ENCODE peak calls at places on chromosomes 6 and 20, in six cellular contexts. V is fibroblast of villous mesenchyme; R is colonic mucosa; C is ovary; O is aorta; H is naive thymus-derived CD4-positive, alpha-beta T cell. U is an unnamed sample.

GRCh38 chr6:131001113-131001776 is 61.8 kb downstream of the EPB41L2 start:
- DNase-seq in V (peak; percentile 38), R (no peak), O (no peak), C (no peak), H (no peak), U (no peak)

GRCh38 chr6:129697788-129698187 is 12.2 kb downstream of the ARHGAP18 start:
- DNase-seq in O (no peak), R (no peak), H (no peak), C (no peak), V (no peak), U (no peak)

GRCh38 chr20:32609371-32609773 is 24.2 kb upstream of the NOL4L start:
- DNase-seq in H (no peak), V (no peak), C (no peak), R (no peak), O (no peak), U (no peak)

GRCh38 chr20:2829376-2829775 is 11.1 kb downstream of the PCED1A start:
- DNase-seq in V (no peak), O (no peak), H (no peak), R (no peak), C (no peak), U (no peak)

GRCh38 chr20:5073154-5074049 is 46.4 kb downstream of the PCNA start:
- DNase-seq in O (peak; percentile 96), H (no peak), R (peak; percentile 96), C (peak; percentile 74), V (peak; percentile 20), U (peak; percentile 28)

GRCh38 chr6:4398806-4399205 is 263.4 kb upstream of the ECI2 start:
- DNase-seq in H (no peak), R (no peak), V (no peak), O (no peak), C (no peak), U (no peak)

GRCh38 chr20:41655966-41656685 is 37.9 kb upstream of the CHD6 start:
- DNase-seq in V (no peak), R (no peak), C (no peak), O (no peak), H (no peak), U (no peak)

GRCh38 chr20:16528078-16528477 is 45.2 kb downstream of the KIF16B start:
- DNase-seq in H (no peak), C (peak; percentile 67), O (no peak), V (peak; percentile 98), R (peak; percentile 85), U (peak; percentile 84)

GRCh38 chr20:33305591-33306057 is 22.6 kb downstream of the BPIFB1 start:
- DNase-seq in C (no peak), R (no peak), H (no peak), V (no peak), O (no peak), U (no peak)

GRCh38 chr20:48098099-48098498 is 312.8 kb upstream of the SULF2 start:
- DNase-seq in V (no peak), C (no peak), H (no peak), R (no peak), O (no peak), U (no peak)

GRCh38 chr6:166508726-166509125 is 77.8 kb downstream of the RAMACL start:
- DNase-seq in O (no peak), H (no peak), C (no peak), V (no peak), R (no peak), U (no peak)

GRCh38 chr20:58515240-58516212 is at the start of gene APCDD1L:
- DNase-seq in C (no peak), R (no peak), O (peak; percentile 84), V (peak; percentile 31), H (no peak), U (no peak)

GRCh38 chr6:81241126-81241525 is 511.4 kb downstream of the TENT5A start:
- DNase-seq in H (no peak), V (peak; percentile 73), R (no peak), C (no peak), O (no peak), U (no peak)

GRCh38 chr6:147231589-147231988 is 27.4 kb downstream of the STXBP5 start:
- DNase-seq in O (no peak), V (no peak), H (no peak), R (no peak), C (no peak), U (no peak)

GRCh38 chr6:320351-321157 is 28.3 kb downstream of the DUSP22 start:
- DNase-seq in R (no peak), C (no peak), V (no peak), O (no peak), H (no peak), U (no peak)

GRCh38 chr6:6981923-6982322 is 125.8 kb upstream of the RREB1 start:
- DNase-seq in C (no peak), H (no peak), O (no peak), V (no peak), R (no peak), U (no peak)

GRCh38 chr6:148760143-148760505 is 13.3 kb downstream of the UST start:
- DNase-seq in R (no peak), O (no peak), V (no peak), H (no peak), C (no peak), U (no peak)

GRCh38 chr6:148757944-148758343 is 11.1 kb downstream of the UST start:
- DNase-seq in H (no peak), C (no peak), R (no peak), V (no peak), O (no peak), U (no peak)

GRCh38 chr6:148761532-148761951 is 14.7 kb downstream of the UST start:
- DNase-seq in C (peak; percentile 60), R (no peak), O (peak; percentile 68), H (peak; percentile 31), V (no peak), U (no peak)

GRCh38 chr6:148758492-148758891 is 11.7 kb downstream of the UST start:
- DNase-seq in V (peak; percentile 42), H (peak; percentile 26), C (no peak), O (no peak), R (peak; percentile 31), U (no peak)

DNA sequence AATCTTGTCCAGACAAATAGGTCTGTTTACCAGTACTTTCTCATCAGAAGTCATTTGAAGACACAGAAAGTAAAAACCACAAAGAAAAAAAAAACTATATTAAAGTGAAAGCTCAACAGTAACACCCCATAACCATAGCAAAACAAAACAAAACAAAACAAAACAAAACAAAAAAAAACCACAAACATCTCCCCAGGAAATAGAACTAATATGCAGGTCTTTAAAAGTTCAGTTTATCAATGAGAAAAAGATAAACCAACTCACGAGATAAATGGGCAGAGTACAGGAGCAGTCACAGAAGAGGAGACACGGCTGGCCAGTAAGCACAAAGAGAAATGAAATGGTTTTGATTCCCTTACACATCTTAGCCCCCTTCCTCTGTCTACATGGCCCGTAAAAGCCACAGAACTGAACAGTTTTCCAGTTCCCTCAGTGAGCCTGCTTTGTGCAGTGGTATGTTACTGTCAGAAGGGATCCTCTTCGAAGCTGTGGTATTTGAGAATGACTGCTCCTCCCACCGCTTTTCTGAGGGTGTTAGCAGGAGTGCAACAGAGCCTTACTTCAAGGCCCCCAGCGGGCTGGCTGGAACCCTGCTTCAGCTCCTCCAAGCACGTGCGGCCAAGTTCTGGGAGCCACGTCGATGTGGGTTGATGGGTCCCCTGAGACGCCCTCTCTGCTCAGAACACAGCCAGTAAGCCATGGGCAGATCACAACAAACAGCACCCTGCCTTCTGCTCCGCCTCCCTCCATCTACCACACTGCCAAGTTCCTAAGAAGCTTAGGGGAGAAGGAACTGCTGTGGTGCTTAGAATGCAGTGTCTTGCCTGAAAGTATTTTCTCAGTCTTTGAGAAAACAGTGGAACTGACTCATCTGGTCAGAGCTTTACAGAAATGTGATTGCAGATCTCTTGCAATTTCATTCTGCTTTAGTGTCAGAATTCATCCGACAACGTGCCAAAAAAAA is 14.0 kb downstream of the UST start:
- DNase-seq in H (peak; percentile 57), V (peak; percentile 90), O (peak; percentile 87), C (peak; percentile 84), R (peak; percentile 41), U (peak; percentile 44)
- H3K4me3 ChIP-seq in H (peak overlapping the region; percentile 46), V (peak overlapping the region; percentile 31), O (peak overlapping the region; percentile 60), C (peak overlapping the region; percentile 11), R (no peak overlapping the region), U (no peak overlapping the region)

DNA sequence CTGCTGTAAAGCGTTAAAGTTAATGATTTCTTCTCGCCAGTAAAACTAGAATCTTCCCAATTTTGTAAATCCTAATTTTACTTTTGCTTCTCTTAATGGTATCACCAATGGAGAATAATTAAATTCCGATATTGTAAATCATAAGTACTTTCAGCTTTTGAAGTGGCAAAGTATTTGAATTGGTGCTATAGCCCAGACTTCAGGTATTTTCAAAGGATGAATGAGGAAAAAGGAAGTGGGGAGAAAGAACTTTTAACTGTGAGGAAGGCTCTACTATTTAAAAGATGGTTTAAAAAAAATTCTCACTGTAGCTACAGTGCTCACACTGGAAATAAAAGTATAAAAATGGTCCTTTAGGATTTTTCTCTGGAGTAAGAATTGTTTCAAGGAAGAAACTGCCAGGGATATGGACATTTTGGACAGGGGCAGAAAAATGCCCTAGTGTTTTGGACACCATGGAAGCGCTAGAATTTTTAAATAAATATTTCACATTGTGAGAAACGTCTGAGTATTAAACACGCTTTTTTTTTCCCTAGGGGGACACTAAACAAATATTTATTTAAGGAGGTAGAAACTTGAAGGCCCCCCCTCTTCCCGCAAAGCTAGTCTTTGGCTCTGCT is 1.3 kb upstream of the TAB2 start:
- DNase-seq in O (no peak), C (no peak), H (no peak), R (no peak), V (no peak), U (no peak)
- H3K4me3 ChIP-seq in O (peak overlapping the region; percentile 63), C (peak overlapping the region; percentile 94), H (peak overlapping the region; percentile 73), R (peak overlapping the region; percentile 87), V (peak overlapping the region; percentile 90), U (peak overlapping the region; percentile 99)

GRCh38 chr6:128648022-128648598 is 127.7 kb upstream of the PTPRK start:
- DNase-seq in O (no peak), V (no peak), C (no peak), H (no peak), R (no peak), U (no peak)
- H3K4me3 ChIP-seq in O (no peak overlapping the region), V (no peak overlapping the region), C (no peak overlapping the region), H (no peak overlapping the region), R (no peak overlapping the region), U (no peak overlapping the region)

GRCh38 chr6:28489366-28490190 is 26.0 kb downstream of the GPX6 start:
- DNase-seq in O (no peak), V (peak; percentile 70), H (peak; percentile 37), R (peak; percentile 57), C (peak; percentile 88), U (peak; percentile 16)
- H3K4me3 ChIP-seq in O (no peak overlapping the region), V (peak overlapping the region; percentile 68), H (peak overlapping the region; percentile 42), R (no peak overlapping the region), C (peak overlapping the region; percentile 43), U (peak overlapping the region; percentile 35)

DNA sequence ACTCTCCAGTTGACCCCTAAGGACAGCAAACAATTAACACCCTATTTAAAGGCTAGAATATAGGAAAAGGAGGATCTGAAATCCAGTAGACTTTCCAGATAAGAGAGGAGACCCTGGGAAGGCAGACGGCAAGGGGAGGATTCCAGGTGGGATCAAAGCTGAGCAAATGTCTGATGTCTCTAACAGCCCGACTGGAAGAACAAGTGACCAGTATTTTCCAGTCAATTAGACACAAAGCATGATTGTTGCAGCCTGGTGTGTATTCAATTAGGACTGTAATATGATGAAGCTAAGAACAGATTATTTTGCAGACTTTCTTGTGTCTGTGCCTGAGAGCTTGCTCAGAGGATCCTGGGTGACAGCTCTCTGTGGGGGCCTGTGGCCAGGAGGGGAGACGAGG is 471.7 kb upstream of the AGPAT4 start:
- DNase-seq in R (no peak), H (no peak), C (no peak), O (no peak), V (no peak), U (no peak)
- H3K4me3 ChIP-seq in R (no peak overlapping the region), H (no peak overlapping the region), C (no peak overlapping the region), O (no peak overlapping the region), V (no peak overlapping the region), U (no peak overlapping the region)

GRCh38 chr6:70379473-70380013 is 33.8 kb upstream of the FAM135A start:
- DNase-seq in O (no peak), R (no peak), H (no peak), C (no peak), V (no peak), U (no peak)
- H3K4me3 ChIP-seq in O (no peak overlapping the region), R (no peak overlapping the region), H (no peak overlapping the region), C (no peak overlapping the region), V (no peak overlapping the region), U (no peak overlapping the region)